ENCODE peak calls at places on chromosomes 12 and 14, in four cellular contexts. U is activated CD8-positive, alpha-beta memory T cell treated with anti-CD3 and anti-CD28 coated beads for 1 hour; Q is A549; B is stimulated activated CD4-positive, alpha-beta T cell treated with anti-CD3 and anti-CD28 coated beads, Interleukin-4, amount 100 ng/mL, for 24 hours. D is an unnamed sample.

GRCh38 chr12:70609203-70609602 is 28.0 kb downstream of the PTPRB start:
- DNase-seq in U (no peak), Q (no peak), B (no peak), D (peak; percentile 48)

GRCh38 chr12:85363382-85364190 is 83.6 kb downstream of the ALX1 start:
- DNase-seq in B (no peak), U (no peak), Q (no peak), D (no peak)

GRCh38 chr14:64212666-64213065 is 81.5 kb downstream of the ESR2 start:
- DNase-seq in Q (no peak), B (no peak), U (no peak), D (no peak)

GRCh38 chr14:31696378-31696777 is 135.2 kb downstream of the NUBPL start:
- DNase-seq in Q (no peak), B (no peak), U (no peak), D (no peak)

GRCh38 chr12:57727758-57728395 is 10.7 kb downstream of the AGAP2 start:
- DNase-seq in Q (no peak), B (no peak), U (no peak), D (no peak)

GRCh38 chr12:52249041-52249461 is 16.0 kb downstream of the KRT7 start:
- DNase-seq in Q (no peak), U (no peak), B (no peak), D (no peak)

GRCh38 chr12:107788690-107789458 is 14.4 kb downstream of the ASCL4 start:
- DNase-seq in Q (no peak), B (no peak), U (no peak), D (no peak)

GRCh38 chr14:48703728-48704467 is 882.3 kb downstream of the RPS29 start:
- DNase-seq in Q (no peak), B (no peak), U (no peak), D (no peak)

GRCh38 chr14:55052259-55052930 is 948 bp downstream of the MAPK1IP1L start:
- DNase-seq in U (no peak), Q (peak; percentile 26), B (no peak), D (no peak)

GRCh38 chr12:111010061-111010460 is 89.7 kb upstream of the MYL2 start:
- DNase-seq in U (no peak), Q (no peak), B (no peak), D (no peak)

GRCh38 chr12:108151505-108152178 is 22.6 kb downstream of the WSCD2 start:
- DNase-seq in U (no peak), Q (no peak), B (no peak), D (no peak)

GRCh38 chr12:116654216-116654743 is 83.6 kb downstream of the SPRING1 start:
- DNase-seq in B (no peak), U (no peak), Q (no peak), D (no peak)

GRCh38 chr12:89454080-89454848 is 70.3 kb downstream of the GALNT4 start:
- DNase-seq in Q (no peak), B (no peak), U (no peak), D (no peak)

GRCh38 chr12:57233357-57234232 is 4.1 kb downstream of the SHMT2 start:
- DNase-seq in B (no peak), U (no peak), Q (no peak), D (peak; percentile 47)

GRCh38 chr12:4828176-4828575 is 81.5 kb upstream of the KCNA1 start:
- DNase-seq in Q (no peak), U (no peak), B (no peak), D (no peak)

GRCh38 chr14:80567905-80568512 is 356.7 kb upstream of the DIO2 start:
- DNase-seq in Q (no peak), U (no peak), B (no peak), D (no peak)

GRCh38 chr12:68807576-68808387 is at the start of gene MDM2:
- DNase-seq in Q (peak; percentile 96), B (peak; percentile 94), U (peak; percentile 87), D (peak; percentile 98)

GRCh38 chr12:114412307-114412706 is 6.4 kb upstream of the TBX5 start:
- DNase-seq in Q (no peak), U (no peak), B (no peak), D (no peak)

GRCh38 chr14:21498540-21499526 is 12.3 kb downstream of the METTL3 start:
- DNase-seq in B (peak; percentile 40), U (no peak), Q (peak; percentile 49), D (no peak)

GRCh38 chr12:122250047-122250446 is 16.2 kb downstream of the VPS33A start:
- DNase-seq in Q (no peak), B (no peak), U (no peak), D (no peak)

GRCh38 chr12:55720894-55721444 is 776 bp downstream of the RDH5 start:
- DNase-seq in U (no peak), B (no peak), Q (peak; percentile 57), D (peak; percentile 65)

GRCh38 chr14:102140750-102141145 is 1.1 kb downstream of the WDR20 start:
- DNase-seq in B (no peak), Q (no peak), U (no peak), D (no peak)

GRCh38 chr12:87661770-87662402 is 367.3 kb downstream of the C12orf50 start:
- DNase-seq in B (no peak), U (no peak), Q (no peak), D (no peak)

GRCh38 chr14:102784892-102785597 is 7.8 kb downstream of the TRAF3 start:
- DNase-seq in U (no peak), B (no peak), Q (no peak), D (no peak)

GRCh38 chr12:13146539-13146938 is 43.1 kb upstream of the GSG1 start:
- DNase-seq in B (no peak), Q (no peak), U (no peak), D (no peak)

GRCh38 chr12:109131522-109132050 is 15.2 kb downstream of the ACACB start:
- DNase-seq in U (no peak), B (no peak), Q (no peak), D (no peak)

GRCh38 chr12:87667378-87667777 is 361.8 kb downstream of the C12orf50 start:
- DNase-seq in B (no peak), U (no peak), Q (no peak), D (no peak)

GRCh38 chr12:122403831-122404230 is 18.6 kb downstream of the CLIP1 start:
- DNase-seq in U (no peak), B (no peak), Q (no peak), D (no peak)

GRCh38 chr12:77133566-77133965 is 68.2 kb upstream of the E2F7 start:
- DNase-seq in B (no peak), Q (no peak), U (no peak), D (peak; percentile 79)

GRCh38 chr14:65729547-65729946 is 317.0 kb downstream of the FUT8 start:
- DNase-seq in B (no peak), Q (no peak), U (no peak), D (no peak)

GRCh38 chr12:54038260-54038759 is 5.5 kb downstream of the HOXC5 start:
- DNase-seq in B (no peak), U (no peak), Q (no peak), D (no peak)

GRCh38 chr12:46933947-46934346 is 108.2 kb upstream of the SLC38A4 start:
- DNase-seq in Q (peak; percentile 22), B (no peak), U (no peak), D (no peak)

GRCh38 chr12:29589852-29590251 is 92.4 kb upstream of the OVCH1 start:
- DNase-seq in Q (no peak), U (no peak), B (no peak), D (no peak)

GRCh38 chr12:26918321-26919215 is 19.2 kb downstream of the INTS13 start:
- DNase-seq in U (no peak), Q (no peak), B (no peak), D (no peak)

GRCh38 chr12:56522486-56523193 is 1.0 kb downstream of the RBMS2 start:
- DNase-seq in Q (peak; percentile 36), B (no peak), U (no peak), D (no peak)

GRCh38 chr12:104957388-104958008 is 592 bp downstream of the SLC41A2 start:
- DNase-seq in Q (peak; percentile 57), U (no peak), B (peak; percentile 23), D (no peak)

GRCh38 chr12:19190292-19191031 is 60.9 kb downstream of the PLEKHA5 start:
- DNase-seq in Q (no peak), U (no peak), B (no peak), D (no peak)